ENCODE peak calls at places on chromosomes 12 and 14, in four cellular contexts. U, Q, M and K are unnamed samples.

GRCh38 chr12:20798561-20798960 is 11.9 kb upstream of the SLCO1B3 start:
- DNase-seq in U (no peak), Q (no peak), M (no peak), K (peak; percentile 63)

GRCh38 chr12:55762646-55763045 is 19.7 kb downstream of the GDF11 start:
- DNase-seq in U (no peak), Q (no peak), M (no peak), K (no peak)

GRCh38 chr12:131489718-131490117 is 221.2 kb upstream of the SFSWAP start:
- DNase-seq in U (no peak), Q (no peak), M (no peak), K (no peak)

GRCh38 chr14:61620130-61620946 is 75.0 kb upstream of the HIF1A start:
- DNase-seq in U (no peak), Q (no peak), M (no peak), K (no peak)

GRCh38 chr12:14567311-14568195 is at the start of gene PLBD1:
- DNase-seq in U (no peak), Q (no peak), M (peak; percentile 93), K (peak; percentile 88)

GRCh38 chr14:99659333-99659741 is 14.4 kb downstream of the HHIPL1 start:
- DNase-seq in U (no peak), Q (no peak), M (peak; percentile 66), K (peak; percentile 81)

GRCh38 chr14:51501746-51502145 is 150.0 kb upstream of the FRMD6 start:
- DNase-seq in U (no peak), Q (no peak), M (no peak), K (no peak)

GRCh38 chr14:64550539-64551333 is 975 bp downstream of the PPP1R36 start:
- DNase-seq in U (no peak), Q (no peak), M (no peak), K (no peak)

GRCh38 chr14:101464984-101465794 is 96.1 kb upstream of the DIO3 start:
- DNase-seq in U (no peak), Q (no peak), M (no peak), K (no peak)

GRCh38 chr14:51511265-51511664 is 140.4 kb upstream of the FRMD6 start:
- DNase-seq in U (no peak), Q (no peak), M (no peak), K (no peak)

GRCh38 chr14:55220230-55220629 is 28.8 kb upstream of the DLGAP5 start:
- DNase-seq in U (no peak), Q (no peak), M (no peak), K (no peak)

GRCh38 chr12:45439039-45439438 is 223.1 kb downstream of the ANO6 start:
- DNase-seq in U (no peak), Q (no peak), M (no peak), K (no peak)

GRCh38 chr14:99809376-99809775 is 16.2 kb downstream of the EML1 start:
- DNase-seq in U (no peak), Q (no peak), M (peak; percentile 56), K (no peak)

GRCh38 chr14:64759555-64759938 is 55.3 kb downstream of the PLEKHG3 start:
- DNase-seq in U (no peak), Q (no peak), M (no peak), K (no peak)

GRCh38 chr14:92456215-92457017 is 57.2 kb upstream of the RIN3 start:
- DNase-seq in U (no peak), Q (no peak), M (peak; percentile 77), K (peak; percentile 87)

GRCh38 chr12:68138480-68138879 is 21.1 kb downstream of the IFNG start:
- DNase-seq in U (no peak), Q (no peak), M (no peak), K (no peak)

GRCh38 chr14:85444685-85445084 is 85.3 kb upstream of the FLRT2 start:
- DNase-seq in U (no peak), Q (no peak), M (no peak), K (no peak)

GRCh38 chr12:14885718-14886201 is at the start of gene MGP:
- DNase-seq in U (no peak), Q (no peak), M (no peak), K (no peak)

GRCh38 chr14:76298896-76299295 is 77.0 kb upstream of the ESRRB start:
- DNase-seq in U (no peak), Q (no peak), M (no peak), K (no peak)

GRCh38 chr14:56207626-56208297 is 89.6 kb downstream of the PELI2 start:
- DNase-seq in U (no peak), Q (no peak), M (peak; percentile 13), K (no peak)

GRCh38 chr12:86496595-86496994 is 240.4 kb upstream of the MGAT4C start:
- DNase-seq in U (no peak), Q (no peak), M (no peak), K (no peak)

GRCh38 chr12:75571204-75571603 is 59.8 kb upstream of the KRR1 start:
- DNase-seq in U (no peak), Q (no peak), M (no peak), K (no peak)

GRCh38 chr12:127191124-127191523 is 1075.8 kb upstream of the TMEM132C start:
- DNase-seq in U (no peak), Q (no peak), M (no peak), K (no peak)

GRCh38 chr14:78721756-78722455 is 551.7 kb downstream of the NRXN3 start:
- DNase-seq in U (no peak), Q (no peak), M (no peak), K (no peak)